ENCODE peak calls at places on chromosomes 12 and 14, in ten cellular contexts. Z is psoas muscle, T is GM23338, A is endodermal cell, B is GM23248, H is colonic mucosa, C is Peyer's patch, R is adipocyte, N is aorta, W is cardiac muscle cell. I is an unnamed sample. For H3K4me1, the result is how much of the 10 kb centered on the place peaks cover.

GRCh38 chr12:24113701-24114100 is 164.2 kb upstream of the SOX5 start:
- DNase-seq in W (peak), B (no peak), Z (no peak), R (no peak), C (no peak), H (no peak), A (no peak), N (no peak), T (no peak), I (no peak)

GRCh38 chr12:131104464-131105350 is 151.0 kb downstream of the ADGRD1 start:
- DNase-seq in B (peak), T (peak), C (peak), H (peak), A (peak), N (peak), Z (peak), W (peak), R (peak), I (peak)

GRCh38 chr12:43347026-43347425 is 205.0 kb downstream of the ADAMTS20 start:
- DNase-seq in T (no peak), B (no peak), A (no peak), W (no peak), Z (no peak), C (no peak), R (no peak), H (no peak), N (no peak), I (no peak)

GRCh38 chr12:31521972-31522371 is 69.0 kb downstream of the DENND5B start:
- DNase-seq in W (no peak), A (no peak), B (no peak), C (no peak), N (no peak), R (peak), T (no peak), Z (no peak), H (no peak), I (no peak)

GRCh38 chr12:2092354-2092753 is 39.6 kb downstream of the CACNA1C start:
- DNase-seq in H (no peak), R (no peak), A (no peak), B (no peak), T (no peak), W (no peak), N (no peak), C (no peak), Z (no peak), I (peak)

GRCh38 chr12:93922583-93923006 is 225.8 kb upstream of the PLXNC1 start:
- DNase-seq in A (no peak), B (no peak), W (peak), T (no peak), C (no peak), R (no peak), Z (no peak), H (no peak), N (peak), I (no peak)

GRCh38 chr12:62522984-62523383 is 56.4 kb downstream of the MON2 start:
- DNase-seq in R (no peak), C (no peak), T (no peak), W (peak), N (no peak), H (no peak), Z (no peak), A (no peak), B (peak), I (no peak)

GRCh38 chr12:46071335-46071734 is 81.0 kb upstream of the SCAF11 start:
- DNase-seq in T (no peak), Z (no peak), A (no peak), W (no peak), B (peak), N (no peak), C (no peak), H (no peak), R (no peak), I (no peak)

GRCh38 chr12:728781-729180 is 23.6 kb upstream of the WNK1 start:
- DNase-seq in Z (no peak), R (no peak), B (no peak), W (no peak), C (no peak), T (no peak), A (no peak), H (no peak), N (no peak), I (no peak)

GRCh38 chr14:58788655-58789054 is 150.9 kb downstream of the DACT1 start:
- DNase-seq in B (no peak), R (no peak), T (no peak), W (no peak), H (no peak), C (no peak), Z (no peak), N (no peak), A (no peak), I (no peak)

GRCh38 chr14:34722723-34723545 is 8.5 kb upstream of the CFL2 start:
- DNase-seq in A (peak), B (peak), N (no peak), R (peak), Z (no peak), C (no peak), H (peak), W (peak), T (peak), I (no peak)

GRCh38 chr12:12510141-12510540 is 52.5 kb downstream of the DUSP16 start:
- DNase-seq in B (peak), H (no peak), T (no peak), A (no peak), N (no peak), Z (no peak), R (peak), W (peak), C (no peak), I (no peak)

GRCh38 chr14:96627811-96628775 is 125.9 kb downstream of the PAPOLA start:
- DNase-seq in N (no peak), B (no peak), H (no peak), W (no peak), Z (no peak), C (peak), R (no peak), T (no peak), A (peak), I (no peak)

GRCh38 chr12:55930771-55931316 is at the start of gene DGKA:
- DNase-seq in W (peak), N (peak), T (peak), B (peak), A (peak), Z (peak), R (peak), C (peak), H (peak), I (no peak)

GRCh38 chr12:108055135-108055534 is 74.0 kb upstream of the WSCD2 start:
- DNase-seq in W (no peak), Z (no peak), A (peak), N (no peak), T (no peak), B (no peak), H (no peak), R (no peak), C (no peak), I (no peak)

GRCh38 chr12:54762390-54762789 is 91.9 kb upstream of the MUCL1 start:
- DNase-seq in C (no peak), R (no peak), T (no peak), Z (no peak), H (no peak), N (no peak), B (no peak), W (no peak), A (no peak), I (no peak)

GRCh38 chr14:74654931-74655330 is 42.9 kb upstream of the LTBP2 start:
- DNase-seq in H (no peak), N (no peak), W (no peak), A (no peak), R (no peak), T (no peak), Z (no peak), C (no peak), B (no peak), I (no peak)

GRCh38 chr14:45194964-45195363 is 58.0 kb downstream of the MIS18BP1 start:
- DNase-seq in W (no peak), R (no peak), N (no peak), B (no peak), T (no peak), C (no peak), H (no peak), A (no peak), Z (no peak), I (no peak)

GRCh38 chr12:96425321-96425720 is 25.1 kb upstream of the CDK17 start:
- DNase-seq in Z (no peak), R (peak), A (no peak), T (no peak), W (peak), H (no peak), C (no peak), N (no peak), B (peak), I (no peak)

GRCh38 chr12:89671469-89671868 is 37.2 kb downstream of the ATP2B1 start:
- DNase-seq in H (no peak), Z (no peak), T (peak), N (no peak), W (peak), A (no peak), C (no peak), B (peak), R (peak), I (no peak)

GRCh38 chr12:93526786-93527428 is 45.6 kb upstream of the SOCS2 start:
- DNase-seq in Z (no peak), T (no peak), W (peak), B (peak), A (peak), H (no peak), N (no peak), R (peak), C (no peak), I (no peak)

GRCh38 chr14:22721213-22721612 is 45.3 kb upstream of the OXA1L start:
- DNase-seq in Z (no peak), H (no peak), W (no peak), C (no peak), N (no peak), R (no peak), B (no peak), A (no peak), T (no peak), I (no peak)

GRCh38 chr12:13864081-13864673 is 117.2 kb downstream of the GRIN2B start:
- DNase-seq in W (peak), A (peak), T (peak), R (peak), H (peak), B (peak), N (peak), Z (peak), C (peak), I (peak)

GRCh38 chr12:109291531-109292341 is 17.3 kb downstream of the FOXN4 start:
- DNase-seq in Z (no peak), N (peak), C (no peak), H (peak), R (peak), W (peak), T (peak), B (peak), A (peak), I (no peak)

GRCh38 chr12:27652174-27652763 is 44.0 kb upstream of the REP15 start:
- DNase-seq in N (no peak), Z (no peak), R (peak), W (peak), C (peak), T (peak), H (peak), A (peak), B (peak), I (no peak)

GRCh38 chr12:80419660-80420059 is 24.4 kb upstream of the PTPRQ start:
- DNase-seq in R (peak), B (peak), C (no peak), T (no peak), A (no peak), W (peak), Z (no peak), N (no peak), H (no peak), I (no peak)

GRCh38 chr14:20775043-20775442 is 6.0 kb upstream of the RNASE6 start:
- DNase-seq in C (no peak), A (no peak), W (no peak), T (peak), H (no peak), N (no peak), Z (no peak), B (no peak), R (no peak), I (no peak)

GRCh38 chr14:80784824-80785223 is 156.7 kb downstream of the CEP128 start:
- DNase-seq in N (no peak), W (peak), B (peak), T (no peak), A (no peak), R (peak), C (no peak), H (no peak), Z (no peak), I (no peak)

GRCh38 chr12:6091786-6092566 is 32.5 kb downstream of the VWF start:
- DNase-seq in N (no peak), B (no peak), H (no peak), Z (no peak), T (no peak), W (no peak), R (no peak), C (no peak), A (peak), I (no peak)

GRCh38 chr12:109727039-109727723 is 13.6 kb downstream of the FAM222A start:
- DNase-seq in C (no peak), B (no peak), A (peak), N (peak), W (no peak), Z (peak), H (no peak), R (no peak), T (no peak), I (peak)

GRCh38 chr12:94770397-94770759 is 120.0 kb upstream of the TMCC3 start:
- DNase-seq in A (no peak), T (no peak), Z (no peak), B (no peak), W (no peak), H (no peak), N (no peak), C (no peak), R (no peak), I (no peak)

GRCh38 chr12:116278667-116279066 is 1.2 kb upstream of the MED13L start:
- DNase-seq in W (no peak), R (no peak), C (no peak), A (no peak), B (no peak), H (no peak), N (no peak), T (no peak), Z (no peak), I (no peak)

GRCh38 chr12:70408004-70408790 is 42.1 kb downstream of the KCNMB4 start:
- DNase-seq in C (no peak), N (no peak), W (no peak), H (no peak), T (no peak), R (no peak), B (no peak), A (no peak), Z (no peak), I (no peak)

GRCh38 chr12:124542021-124542941 is 25.1 kb downstream of the NCOR2 start:
- DNase-seq in H (no peak), Z (no peak), B (peak), A (no peak), W (no peak), C (no peak), N (no peak), R (no peak), T (no peak), I (no peak)

GRCh38 chr12:6842075-6842474 is 1.4 kb downstream of the GNB3 start:
- DNase-seq in R (no peak), W (no peak), Z (no peak), N (no peak), A (no peak), C (no peak), T (no peak), H (no peak), B (no peak), I (no peak)

GRCh38 chr12:64036414-64036813 is 185.7 kb downstream of the KICS2 start:
- DNase-seq in W (no peak), R (no peak), N (no peak), A (no peak), T (no peak), B (peak), C (no peak), Z (no peak), H (no peak), I (no peak)

GRCh38 chr14:96105921-96106441 is 66.8 kb downstream of the C14orf132 start:
- DNase-seq in N (no peak), A (no peak), R (no peak), H (peak), Z (peak), B (peak), T (no peak), C (no peak), W (no peak), I (no peak)

DNA sequence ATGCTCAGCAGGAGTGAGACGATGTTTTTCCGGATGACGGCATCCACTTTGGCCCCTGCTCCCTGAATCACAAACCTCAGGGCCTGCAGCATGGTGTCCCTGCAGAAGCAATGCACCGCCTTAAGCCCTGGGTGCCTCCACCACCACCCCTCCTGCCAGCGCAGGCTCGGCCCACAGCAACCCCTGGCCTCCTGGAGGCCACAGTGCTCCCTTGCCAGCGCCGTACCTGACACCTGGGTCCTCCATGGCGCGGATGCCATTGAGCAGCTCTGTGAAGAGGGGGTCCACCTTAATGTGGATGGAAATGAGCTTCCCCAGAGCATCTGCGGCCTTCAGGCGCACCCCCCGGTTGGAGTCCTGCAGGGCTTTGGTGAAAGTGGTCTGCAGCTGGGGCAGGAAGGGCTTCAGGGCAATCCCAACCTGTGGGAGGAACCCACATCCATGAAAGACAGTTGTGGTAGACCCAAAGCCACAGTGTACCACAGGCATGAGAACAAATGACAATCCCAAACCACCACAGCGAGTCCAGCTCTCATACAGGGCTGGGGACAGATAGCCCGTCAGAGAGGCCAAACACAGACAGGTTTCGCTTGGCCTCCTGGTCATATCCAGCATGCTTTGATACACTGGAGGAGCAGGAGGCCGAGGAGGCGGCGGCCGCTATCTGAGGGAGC is 17.9 kb upstream of the RAB35 start:
- DNase-seq in W (no peak), R (no peak), C (no peak), B (no peak), H (no peak), A (no peak), Z (no peak), N (no peak), T (no peak), I (no peak)
- H3K4me1 ChIP-seq in W (under half), R (under half), C (under half), B (under half), H (under half), A (under half), Z (under half), N (under half), T (under half), I (under half)

GRCh38 chr12:104672501-104673265 is 215.9 kb downstream of the CHST11 start:
- DNase-seq in A (peak), C (no peak), T (no peak), N (peak), W (peak), Z (peak), R (no peak), B (peak), H (no peak), I (peak)

GRCh38 chr12:104671407-104672095 is 214.8 kb downstream of the CHST11 start:
- DNase-seq in C (peak), R (peak), H (peak), W (peak), N (peak), B (peak), T (no peak), A (peak), Z (peak), I (peak)

GRCh38 chr12:104672096-104672445 is 215.3 kb downstream of the CHST11 start:
- DNase-seq in A (no peak), C (no peak), B (no peak), T (no peak), W (no peak), N (no peak), R (no peak), Z (no peak), H (no peak), I (no peak)

GRCh38 chr12:104673294-104674062 is 216.7 kb downstream of the CHST11 start:
- DNase-seq in Z (no peak), N (no peak), T (no peak), H (no peak), B (peak), C (no peak), W (peak), A (peak), R (no peak), I (no peak)

GRCh38 chr12:104674083-104674482 is 217.3 kb downstream of the CHST11 start:
- DNase-seq in T (no peak), Z (no peak), R (no peak), C (no peak), B (no peak), N (no peak), A (no peak), W (peak), H (no peak), I (no peak)
- H3K4me1 ChIP-seq in T (under half), Z (under half), R (half or more), C (under half), B (under half), N (under half), A (under half), W (half or more), H (under half), I (under half)

GRCh38 chr14:97975960-97976359 is 1178.8 kb downstream of the VRK1 start:
- DNase-seq in T (no peak), A (no peak), W (no peak), H (no peak), B (no peak), R (no peak), Z (no peak), N (no peak), C (no peak), I (no peak)

GRCh38 chr14:97970222-97970621 is 1173.0 kb downstream of the VRK1 start:
- DNase-seq in Z (no peak), A (no peak), H (no peak), T (no peak), C (no peak), R (no peak), W (no peak), B (no peak), N (no peak), I (no peak)
- H3K4me1 ChIP-seq in Z (under half), A (under half), H (under half), T (under half), C (under half), R (under half), W (under half), B (under half), N (under half), I (under half)

DNA sequence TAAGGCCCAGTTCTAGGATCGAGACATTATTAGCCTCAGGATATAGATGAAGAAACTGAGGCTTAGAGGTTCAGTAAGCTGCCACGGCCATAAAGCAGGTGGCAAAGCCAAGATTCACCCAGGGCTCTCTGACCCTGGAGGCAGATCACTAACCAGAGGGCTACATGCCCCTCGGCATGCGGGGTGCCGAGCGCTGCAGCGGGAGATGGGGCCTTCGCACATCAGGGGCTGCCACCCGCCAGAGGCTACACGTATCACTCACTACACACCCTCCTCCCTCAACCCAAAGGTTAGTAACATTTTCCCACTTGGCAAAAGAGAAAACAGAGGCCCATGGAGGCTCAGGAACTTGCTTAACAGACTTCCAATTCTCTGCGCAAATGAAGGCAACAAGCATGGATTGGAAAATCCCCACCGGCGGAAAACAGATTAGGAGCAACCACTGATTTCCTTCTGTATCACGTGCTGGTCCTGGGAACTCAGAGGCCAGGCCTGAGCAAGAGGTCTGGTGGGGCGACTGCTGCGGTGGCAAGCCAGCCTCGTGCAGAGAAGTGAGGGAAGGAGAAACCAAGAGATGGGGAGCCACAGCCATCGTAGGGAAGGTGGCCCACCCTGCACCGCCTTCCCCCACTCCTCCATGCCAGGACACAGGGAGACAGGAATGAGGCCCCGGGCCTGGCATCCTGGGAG is 6.0 kb downstream of the CCDC85C start:
- DNase-seq in B (no peak), N (no peak), Z (no peak), W (no peak), R (no peak), C (no peak), A (no peak), H (no peak), T (no peak), I (no peak)
- H3K4me1 ChIP-seq in B (under half), N (under half), Z (under half), W (under half), R (under half), C (under half), A (under half), H (under half), T (under half), I (half or more)

I was measured in upper lobe of right lung.